ENCODE peak calls at places on chromosomes 4 and X, in four cellular contexts. N is NCI-H1436, O is adrenal gland, F is hypothalamus. D is an unnamed sample.
A peak's percentile ranks its signal among the peaks of the same experiment; 100 is the strongest.

GRCh38 chr4:105061136-105061696 is 85.5 kb upstream of the TET2 start:
- DNase-seq in F (no peak), O (peak; percentile 11), N (no peak), D (no peak)

GRCh38 chrX:83416273-83416672 is 91.8 kb upstream of the POU3F4 start:
- DNase-seq in F (no peak), N (no peak), O (no peak), D (no peak)

GRCh38 chr4:94548571-94548970 is 96.8 kb downstream of the PDLIM5 start:
- DNase-seq in F (no peak), N (no peak), O (no peak), D (no peak)

GRCh38 chr4:128573781-128574508 is 235.6 kb upstream of the JADE1 start:
- DNase-seq in O (no peak), N (no peak), F (no peak), D (no peak)

GRCh38 chr4:146975535-146975934 is 29.9 kb upstream of the TTC29 start:
- DNase-seq in N (no peak), F (no peak), O (no peak), D (no peak)

GRCh38 chrX:115642895-115643530 is 82.0 kb downstream of the PLS3 start:
- DNase-seq in O (peak; percentile 35), N (peak; percentile 24), F (no peak), D (peak; percentile 30)

GRCh38 chrX:19046343-19047215 is 62.7 kb upstream of the PHKA2 start:
- DNase-seq in O (no peak), F (no peak), N (no peak), D (no peak)

GRCh38 chrX:72100051-72100755 is 31.5 kb downstream of the RTL5 start:
- DNase-seq in F (no peak), N (peak; percentile 30), O (no peak), D (no peak)

GRCh38 chrX:82458207-82458754 is 1049.8 kb upstream of the POU3F4 start:
- DNase-seq in F (no peak), O (no peak), N (no peak), D (no peak)

GRCh38 chrX:81259008-81259713 is 57.3 kb downstream of the SH3BGRL start:
- DNase-seq in F (no peak), N (no peak), O (no peak), D (no peak)

GRCh38 chrX:19846995-19847790 is 40.2 kb downstream of the SH3KBP1 start:
- DNase-seq in N (no peak), O (peak; percentile 74), F (no peak), D (no peak)

GRCh38 chr4:144862221-144862620 is 216.3 kb downstream of the HHIP start:
- DNase-seq in F (no peak), O (no peak), N (no peak), D (no peak)

GRCh38 chr4:151555151-151555945 is 146.4 kb downstream of the FHIP1A start:
- DNase-seq in O (no peak), F (no peak), N (no peak), D (no peak)

GRCh38 chr4:81796790-81797528 is 325.3 kb upstream of the RASGEF1B start:
- DNase-seq in O (no peak), N (no peak), F (no peak), D (no peak)

GRCh38 chr4:150411527-150411926 is 170.4 kb upstream of the MAB21L2 start:
- DNase-seq in O (no peak), N (no peak), F (no peak), D (no peak)

GRCh38 chr4:66486068-66486467 is 815.8 kb upstream of the EPHA5 start:
- DNase-seq in N (no peak), F (no peak), O (no peak), D (no peak)

GRCh38 chr4:13516315-13516860 is 27.9 kb downstream of the NKX3-2 start:
- DNase-seq in N (no peak), F (no peak), O (no peak), D (no peak)

GRCh38 chrX:119041175-119041574 is 31.6 kb upstream of the CT47C1 start:
- DNase-seq in N (no peak), F (no peak), O (peak; percentile 89), D (peak; percentile 63)

GRCh38 chr4:105147226-105148151 is 813 bp downstream of the TET2 start:
- DNase-seq in O (peak; percentile 53), N (no peak), F (peak; percentile 26), D (peak; percentile 15)

GRCh38 chr4:84146300-84146942 is 352.7 kb downstream of the NKX6-1 start:
- DNase-seq in F (no peak), N (no peak), O (no peak), D (no peak)

GRCh38 chrX:65572971-65573370 is 38.4 kb upstream of the LAS1L start:
- DNase-seq in N (no peak), F (no peak), O (no peak), D (no peak)

GRCh38 chrX:134013092-134013497 is 27.7 kb upstream of the GPC3 start:
- DNase-seq in O (no peak), N (no peak), F (no peak), D (no peak)